ENCODE peak calls at places on chromosomes 12 and 14, in four cellular contexts. F is mesothelial cell of epicardium, E is osteocyte, H is glutamatergic neuron. N is an unnamed sample.

GRCh38 chr12:131103614-131104463 is 150.1 kb downstream of the ADGRD1 start:
- DNase-seq in F (peak), E (peak), H (peak), N (peak)

GRCh38 chr12:101229841-101230241 is 19.8 kb upstream of the SLC5A8 start:
- DNase-seq in H (no peak), E (no peak), F (no peak), N (no peak)

GRCh38 chr14:85991156-85991555 is 461.2 kb downstream of the FLRT2 start:
- DNase-seq in F (no peak), H (no peak), E (no peak), N (no peak)

GRCh38 chr14:92994942-92995341 is 72.0 kb downstream of the CHGA start:
- DNase-seq in E (no peak), H (no peak), F (no peak), N (no peak)

GRCh38 chr14:51491776-51492175 is 159.9 kb upstream of the FRMD6 start:
- DNase-seq in E (no peak), H (no peak), F (no peak), N (no peak)

GRCh38 chr14:32134448-32135070 is 57.5 kb downstream of the ARHGAP5 start:
- DNase-seq in H (no peak), E (no peak), F (no peak), N (no peak)

GRCh38 chr12:104662908-104663307 is 206.2 kb downstream of the CHST11 start:
- DNase-seq in E (no peak), H (no peak), F (no peak), N (no peak)

GRCh38 chr12:71157601-71158233 is at the start of gene TSPAN8:
- DNase-seq in F (no peak), H (no peak), E (no peak), N (no peak)

GRCh38 chr12:98758331-98758730 is 113.2 kb downstream of the APAF1 start:
- DNase-seq in F (no peak), E (no peak), H (no peak), N (peak)

GRCh38 chr14:72906879-72907278 is 13.0 kb upstream of the DPF3 start:
- DNase-seq in E (no peak), F (no peak), H (no peak), N (no peak)

GRCh38 chr14:52706286-52706685 is 714 bp upstream of the PSMC6 start:
- DNase-seq in E (no peak), F (no peak), H (no peak), N (no peak)

GRCh38 chr14:75156901-75157300 is 19.5 kb downstream of the TMED10 start:
- DNase-seq in F (no peak), H (no peak), E (no peak), N (no peak)

DNA sequence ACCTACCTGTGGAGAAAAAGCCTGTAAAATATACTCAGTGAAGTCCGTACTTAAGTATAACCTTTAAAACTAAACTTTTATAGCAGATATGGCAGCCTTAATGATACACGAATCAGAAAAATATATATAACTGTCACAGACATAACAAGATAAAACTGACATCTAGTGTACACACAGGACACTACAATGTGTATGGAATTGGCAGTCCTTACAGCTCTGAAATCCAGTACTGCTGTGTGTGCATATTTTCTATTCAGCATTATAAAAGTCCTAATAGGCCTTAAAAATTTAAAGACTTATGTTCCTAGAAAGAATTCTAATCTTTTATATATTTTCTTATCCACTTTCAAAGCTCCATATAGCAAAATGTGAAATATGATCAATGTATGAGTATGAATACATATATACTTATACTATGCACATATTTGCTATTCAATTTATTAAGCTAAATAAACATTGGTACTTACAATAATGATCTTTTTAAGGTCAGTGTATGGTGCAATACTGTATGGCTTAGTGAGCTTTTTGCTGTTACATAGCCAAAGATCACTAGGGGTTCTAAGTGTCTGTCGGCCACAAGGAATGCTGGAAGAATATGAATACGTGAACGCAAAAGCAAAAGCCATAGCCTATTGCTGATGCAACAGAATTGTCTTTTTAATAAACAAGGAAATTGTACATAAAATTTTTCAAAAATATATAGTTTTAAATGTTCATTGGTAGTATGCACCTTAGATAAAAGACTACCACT is 69.2 kb downstream of the C2CD5 start:
- DNase-seq in H (no peak), E (no peak), F (no peak), N (no peak)
- TF ChIP-seq CTCF in H (no peak), E (peak), F (no peak), N (no peak)

DNA sequence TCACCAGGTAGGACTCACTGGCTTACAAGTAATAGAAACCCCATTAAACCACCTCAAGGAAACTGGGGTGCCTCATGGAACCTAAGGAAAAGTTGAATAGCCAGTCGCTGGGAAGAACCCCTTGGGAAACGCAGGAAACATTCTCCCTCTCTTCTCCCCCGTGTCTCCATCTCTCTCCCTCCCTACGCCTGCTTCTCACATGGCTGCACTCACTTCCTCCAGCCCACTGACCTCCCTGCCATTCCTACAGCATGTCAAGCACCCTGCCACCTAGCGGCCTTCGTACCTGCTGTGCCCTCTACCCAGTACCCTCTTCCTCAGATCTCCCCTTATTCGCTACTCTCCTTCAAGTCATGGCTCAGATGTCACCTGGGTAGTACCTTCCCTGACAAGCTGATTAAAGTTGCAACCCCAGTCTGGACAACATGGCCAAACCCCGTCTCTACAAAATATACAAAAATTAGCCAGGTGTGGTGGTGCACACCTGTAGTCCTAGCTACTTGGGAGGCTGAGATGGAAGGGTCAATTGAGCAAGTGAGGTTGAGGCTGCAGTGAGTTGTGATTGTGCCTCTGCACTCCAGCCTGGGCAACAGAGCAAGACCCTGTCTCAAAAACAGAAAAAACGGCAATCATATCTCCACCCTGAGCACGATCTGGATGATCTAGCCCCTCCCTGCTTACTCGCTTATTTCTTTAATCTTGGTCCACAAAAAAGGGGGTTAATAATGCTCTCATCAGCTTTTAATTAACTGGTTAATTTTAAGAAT is 6.4 kb upstream of the DTX1 start:
- DNase-seq in H (no peak), F (no peak), E (no peak), N (no peak)
- TF ChIP-seq CTCF in H (peak), F (no peak), E (no peak), N (peak)

GRCh38 chr12:120447992-120448391 is 1.7 kb downstream of the GATC start:
- DNase-seq in F (no peak), H (no peak), E (no peak), N (no peak)

GRCh38 chr12:120453977-120454376 is 7.7 kb downstream of the GATC start:
- DNase-seq in E (no peak), F (no peak), H (no peak), N (no peak)

GRCh38 chr12:120455302-120455701 is 9.1 kb downstream of the GATC start:
- DNase-seq in E (no peak), F (no peak), H (no peak), N (no peak)

GRCh38 chr12:120457133-120457532 is 10.9 kb downstream of the GATC start:
- DNase-seq in F (no peak), E (no peak), H (no peak), N (no peak)

GRCh38 chr12:120453060-120453761 is 7.0 kb downstream of the GATC start:
- DNase-seq in F (no peak), E (no peak), H (no peak), N (no peak)
- TF ChIP-seq CTCF in F (no peak), E (no peak), H (no peak), N (no peak)

GRCh38 chr14:59265808-59266207 is 77.3 kb downstream of the DAAM1 start:
- DNase-seq in E (no peak), H (no peak), F (no peak), N (no peak)

GRCh38 chr14:59267046-59267445 is 78.6 kb downstream of the DAAM1 start:
- DNase-seq in F (no peak), H (no peak), E (no peak), N (no peak)

GRCh38 chr14:59268011-59268410 is 79.5 kb downstream of the DAAM1 start:
- DNase-seq in E (no peak), H (no peak), F (no peak), N (no peak)

GRCh38 chr14:59261334-59261733 is 72.9 kb downstream of the DAAM1 start:
- DNase-seq in H (no peak), F (no peak), E (no peak), N (no peak)

GRCh38 chr14:59262717-59263469 is 74.4 kb downstream of the DAAM1 start:
- DNase-seq in H (no peak), F (no peak), E (no peak), N (no peak)
- TF ChIP-seq CTCF in H (peak), F (no peak), E (no peak), N (peak)

DNA sequence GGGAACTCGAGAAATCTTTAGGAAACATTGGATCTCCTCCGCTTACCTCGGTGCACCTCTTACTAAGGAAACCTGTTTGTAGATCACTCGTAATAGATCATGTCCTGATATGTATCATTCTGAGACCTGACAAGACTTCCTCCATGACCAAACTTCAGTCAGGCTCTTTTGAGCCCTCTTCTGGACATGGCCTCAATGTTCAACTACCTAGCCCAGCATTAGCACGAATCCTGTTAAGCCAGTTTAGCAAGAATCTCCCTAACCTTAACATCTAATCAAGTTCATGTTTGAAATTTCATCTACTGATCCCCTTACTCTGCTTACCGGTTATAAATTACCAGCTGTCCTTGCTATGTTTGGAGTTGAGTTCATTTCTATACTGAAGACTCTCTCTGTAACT is 713.9 kb upstream of the USP15 start:
- DNase-seq in H (no peak), E (no peak), F (no peak), N (no peak)
- TF ChIP-seq CTCF in H (no peak), E (no peak), F (no peak), N (peak)

DNA sequence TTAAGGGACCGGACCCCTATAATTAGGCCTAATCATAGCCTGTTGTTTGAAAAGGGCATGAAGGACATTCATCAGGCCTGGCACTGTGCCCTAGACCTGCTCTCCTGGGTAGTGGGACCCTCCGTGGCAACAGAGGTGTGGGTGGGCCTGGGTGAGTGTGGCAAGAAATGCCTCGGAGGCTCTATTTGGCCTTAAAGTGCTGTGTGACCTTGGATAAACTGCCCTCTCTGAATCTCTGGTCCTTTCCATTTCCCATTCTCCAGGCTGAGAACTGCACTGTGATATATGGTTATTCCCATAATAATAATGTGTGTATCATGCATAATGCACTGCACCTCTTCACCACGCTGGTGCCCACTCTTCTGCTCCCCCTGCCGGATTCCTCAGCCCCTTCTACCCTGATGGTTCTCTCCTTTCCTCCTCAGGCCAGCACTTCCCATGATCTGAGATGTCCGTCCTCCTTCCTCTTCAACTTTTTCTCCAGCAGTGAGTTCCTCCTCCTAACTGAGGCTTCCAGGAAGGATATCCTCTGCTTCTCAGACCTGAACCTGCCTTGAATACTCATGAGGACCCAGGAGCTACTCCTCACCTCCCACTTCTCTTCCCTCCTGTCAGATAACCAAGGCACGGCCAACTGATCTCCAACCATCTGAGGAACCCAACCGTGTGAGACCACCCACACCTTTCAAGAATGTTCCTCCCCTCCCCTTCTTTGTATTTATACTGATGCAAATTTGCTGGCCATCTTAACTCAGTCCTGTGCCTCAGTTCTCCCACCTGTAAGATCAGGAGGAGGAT is 111.0 kb upstream of the PZP start:
- DNase-seq in E (no peak), H (no peak), F (no peak), N (no peak)
- TF ChIP-seq CTCF in E (no peak), H (no peak), F (no peak), N (no peak)

GRCh38 chr12:52584156-52584682 is 10.6 kb upstream of the KRT74 start:
- DNase-seq in H (no peak), E (no peak), F (no peak), N (no peak)

GRCh38 chr12:52585951-52586350 is 12.3 kb upstream of the KRT74 start:
- DNase-seq in E (no peak), F (no peak), H (no peak), N (no peak)

GRCh38 chr12:52590021-52590420 is 11.2 kb downstream of the KRT72 start:
- DNase-seq in F (no peak), E (no peak), H (no peak), N (no peak)

GRCh38 chr12:52585001-52585400 is 11.4 kb upstream of the KRT74 start:
- DNase-seq in F (no peak), E (no peak), H (no peak), N (no peak)

GRCh38 chr12:52587563-52587962 is 13.7 kb downstream of the KRT72 start:
- DNase-seq in H (no peak), F (no peak), E (no peak), N (no peak)
- TF ChIP-seq CTCF in H (no peak), F (no peak), E (no peak), N (no peak)

N was measured in type B pancreatic cell.